ENCODE peak calls at places on chromosomes 3 and 15, in four cellular contexts. U, D, S and M are unnamed samples. For H3K9me3, the result is how much of the 10 kb centered on the place peaks cover.

GRCh38 chr3:160812304-160812703 is 56.3 kb downstream of the PPM1L start:
- DNase-seq in U (no peak), D (no peak), S (no peak), M (no peak)

GRCh38 chr3:159126261-159127020 is 324.6 kb downstream of the MFSD1 start:
- DNase-seq in U (no peak), D (no peak), S (no peak), M (no peak)

GRCh38 chr3:138412821-138413531 is 21.4 kb upstream of the ESYT3 start:
- DNase-seq in U (no peak), D (no peak), S (peak), M (no peak)

GRCh38 chr3:23991236-23992050 is 46.4 kb downstream of the NR1D2 start:
- DNase-seq in U (no peak), D (no peak), S (no peak), M (no peak)

GRCh38 chr3:50334339-50335075 is 6.1 kb downstream of the RASSF1 start:
- DNase-seq in U (no peak), D (no peak), S (no peak), M (no peak)

GRCh38 chr15:43939070-43939469 is 112.3 kb downstream of the WDR76 start:
- DNase-seq in U (no peak), D (peak), S (peak), M (no peak)

GRCh38 chr15:57218826-57219576 is 157.3 kb upstream of the CGNL1 start:
- DNase-seq in U (no peak), D (peak), S (peak), M (no peak)

GRCh38 chr15:36571301-36571700 is 8.1 kb upstream of the CDIN1 start:
- DNase-seq in U (no peak), D (no peak), S (no peak), M (no peak)

GRCh38 chr3:187739125-187739560 is 6.1 kb downstream of the BCL6 start:
- DNase-seq in U (peak), D (no peak), S (no peak), M (no peak)

GRCh38 chr3:192133271-192133670 is 594.1 kb downstream of the FGF12 start:
- DNase-seq in U (no peak), D (no peak), S (no peak), M (no peak)

GRCh38 chr3:159823763-159824162 is 164.9 kb upstream of the IL12A start:
- DNase-seq in U (no peak), D (no peak), S (no peak), M (no peak)

GRCh38 chr3:4888913-4889846 is 90.1 kb upstream of the BHLHE40 start:
- DNase-seq in U (no peak), D (no peak), S (no peak), M (no peak)

GRCh38 chr3:150022406-150023238 is 51.9 kb upstream of the PFN2 start:
- DNase-seq in U (peak), D (no peak), S (no peak), M (no peak)

GRCh38 chr3:112531358-112531781 is 30.4 kb downstream of the ATG3 start:
- DNase-seq in U (no peak), D (no peak), S (peak), M (no peak)

GRCh38 chr15:90594297-90594696 is 64.6 kb downstream of the CRTC3 start:
- DNase-seq in U (peak), D (no peak), S (peak), M (peak)

GRCh38 chr15:95663156-95663831 is 667.2 kb upstream of the NR2F2 start:
- DNase-seq in U (no peak), D (no peak), S (no peak), M (no peak)

GRCh38 chr15:63203451-63204090 is 14.2 kb downstream of the RAB8B start:
- DNase-seq in U (no peak), D (no peak), S (no peak), M (no peak)

GRCh38 chr3:55481067-55481917 is 5.8 kb downstream of the WNT5A start:
- DNase-seq in U (peak), D (peak), S (no peak), M (no peak)

DNA sequence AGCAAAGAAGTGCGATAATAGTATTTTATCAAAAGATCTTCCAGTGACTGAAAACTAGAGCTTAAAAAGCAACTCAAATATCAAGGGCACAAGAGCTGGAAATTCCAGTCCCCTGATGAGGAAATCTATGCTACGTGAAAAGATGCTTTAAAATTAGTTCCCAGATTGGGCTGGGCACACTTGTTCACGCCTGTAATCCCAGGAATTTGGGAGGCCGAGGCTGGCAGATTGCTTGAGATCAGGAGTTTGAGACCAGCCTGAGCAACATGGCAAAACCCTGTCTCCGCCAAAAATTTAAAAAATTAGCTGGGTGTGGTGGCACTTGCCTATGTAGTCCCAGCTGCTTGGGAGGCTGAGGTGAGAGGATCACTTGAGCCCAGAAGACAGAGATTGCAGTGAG is 138.8 kb downstream of the SEMA6D start:
- DNase-seq in U (no peak), D (no peak), S (no peak), M (no peak)
- H3K9me3 ChIP-seq in U (under half), D (under half), S (under half), M (under half)

GRCh38 chr3:9346141-9346540 is 16.7 kb upstream of the THUMPD3 start:
- DNase-seq in U (no peak), D (no peak), S (no peak), M (no peak)
- H3K9me3 ChIP-seq in U (under half), D (under half), S (under half), M (under half)

DNA sequence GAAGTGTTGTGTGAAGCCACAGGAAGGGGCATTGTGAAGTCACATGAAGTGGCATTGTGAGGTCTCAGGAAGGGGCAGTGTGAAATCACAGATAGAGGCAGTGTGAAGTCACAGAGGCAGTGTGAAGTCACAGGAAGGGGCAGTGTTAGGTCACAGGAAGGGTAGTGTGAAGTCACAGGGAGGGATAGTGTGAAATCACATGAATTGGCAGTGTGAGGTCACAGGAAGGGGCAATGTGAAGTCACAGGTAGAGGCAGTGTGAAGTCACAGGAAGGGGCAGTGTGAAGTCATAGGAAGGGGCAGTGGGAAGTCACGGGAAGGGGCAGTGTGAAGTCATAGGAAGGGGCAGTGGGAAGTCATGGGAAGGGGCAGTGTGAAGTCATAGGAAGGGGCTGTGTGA is 37.9 kb downstream of the GASK1A start:
- DNase-seq in U (no peak), D (no peak), S (no peak), M (no peak)
- H3K9me3 ChIP-seq in U (under half), D (under half), S (under half), M (under half)

GRCh38 chr15:87778358-87778757 is 478.2 kb downstream of the NTRK3 start:
- DNase-seq in U (no peak), D (no peak), S (no peak), M (no peak)
- H3K9me3 ChIP-seq in U (under half), D (under half), S (under half), M (under half)

GRCh38 chr15:33834892-33835730 is 133.2 kb upstream of the CHRM5 start:
- DNase-seq in U (no peak), D (no peak), S (no peak), M (no peak)

GRCh38 chr15:33837294-33837693 is 131.0 kb upstream of the CHRM5 start:
- DNase-seq in U (no peak), D (no peak), S (no peak), M (no peak)

GRCh38 chr15:33831646-33832045 is 136.7 kb upstream of the CHRM5 start:
- DNase-seq in U (no peak), D (no peak), S (no peak), M (no peak)
- H3K9me3 ChIP-seq in U (under half), D (under half), S (under half), M (under half)

DNA sequence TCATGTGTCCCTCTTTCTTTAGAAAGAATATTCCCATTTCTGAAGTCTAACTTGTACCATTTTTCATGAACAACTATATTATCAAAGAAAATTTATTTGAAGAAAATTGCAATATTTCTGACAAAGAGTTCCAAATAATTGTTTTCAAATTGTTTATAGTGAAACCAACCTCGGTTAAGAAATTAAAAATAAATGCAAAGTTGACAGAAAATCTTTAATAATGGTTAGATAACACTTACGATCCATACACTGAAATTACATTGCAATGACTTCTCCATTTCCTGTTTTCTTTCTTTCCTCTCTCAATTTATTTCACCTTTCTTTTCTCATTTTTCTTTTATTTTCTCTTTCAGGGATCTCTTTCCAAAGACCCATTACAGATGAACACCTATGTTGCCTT is 125.1 kb downstream of the STAC start:
- DNase-seq in U (no peak), D (no peak), S (no peak), M (no peak)
- H3K9me3 ChIP-seq in U (under half), D (under half), S (under half), M (under half)